ENCODE peak calls at places on chromosomes 16 and 17, in six cellular contexts. R, F, D, A, M and C are unnamed samples.

GRCh38 chr16:67942200-67942509 is 1.8 kb downstream of the LCAT start:
- DNase-seq in R (peak), F (no peak), D (no peak), A (peak), M (no peak), C (no peak)

GRCh38 chr16:7363397-7364053 is 30.9 kb downstream of the RBFOX1 start:
- DNase-seq in R (no peak), F (no peak), D (no peak), A (no peak), M (no peak), C (no peak)

GRCh38 chr17:37691807-37692206 is 48.6 kb upstream of the DDX52 start:
- DNase-seq in R (no peak), F (no peak), D (no peak), A (no peak), M (no peak), C (no peak)

GRCh38 chr17:77382356-77382911 is 241.7 kb downstream of the SEC14L1 start:
- DNase-seq in R (no peak), F (no peak), D (no peak), A (no peak), M (no peak), C (no peak)

GRCh38 chr17:75633484-75634375 is 496 bp downstream of the SMIM5 start:
- DNase-seq in R (peak), F (peak), D (peak), A (peak), M (peak), C (peak)

GRCh38 chr17:7744416-7744815 is 26.9 kb downstream of the DNAH2 start:
- DNase-seq in R (no peak), F (no peak), D (no peak), A (peak), M (no peak), C (no peak)

GRCh38 chr16:89360760-89361435 is 129.5 kb downstream of the ANKRD11 start:
- DNase-seq in R (no peak), F (no peak), D (no peak), A (peak), M (peak), C (no peak)

GRCh38 chr16:4687946-4688673 is 5.3 kb upstream of the NUDT16L1 start:
- DNase-seq in R (no peak), F (no peak), D (no peak), A (no peak), M (no peak), C (no peak)

GRCh38 chr16:85782476-85782875 is 16.9 kb downstream of the EMC8 start:
- DNase-seq in R (no peak), F (no peak), D (no peak), A (peak), M (no peak), C (no peak)

GRCh38 chr17:27920569-27920968 is 27.4 kb upstream of the LYRM9 start:
- DNase-seq in R (no peak), F (no peak), D (no peak), A (no peak), M (no peak), C (no peak)

GRCh38 chr17:59342681-59343127 is 11.2 kb downstream of the YPEL2 start:
- DNase-seq in R (no peak), F (no peak), D (no peak), A (no peak), M (no peak), C (no peak)

GRCh38 chr17:54892360-54892759 is 8.3 kb upstream of the TOM1L1 start:
- DNase-seq in R (no peak), F (no peak), D (no peak), A (no peak), M (no peak), C (no peak)

GRCh38 chr17:10106067-10106466 is 92.3 kb downstream of the GAS7 start:
- DNase-seq in R (no peak), F (no peak), D (no peak), A (no peak), M (no peak), C (peak)

GRCh38 chr16:21302454-21302853 is 24.4 kb upstream of the CRYM start:
- DNase-seq in R (no peak), F (no peak), D (no peak), A (peak), M (no peak), C (no peak)

GRCh38 chr17:8724451-8724850 is 20.2 kb downstream of the CCDC42 start:
- DNase-seq in R (no peak), F (no peak), D (no peak), A (no peak), M (no peak), C (no peak)

GRCh38 chr17:5580367-5580766 is 3.9 kb downstream of the NLRP1 start:
- DNase-seq in R (no peak), F (no peak), D (no peak), A (peak), M (no peak), C (no peak)

GRCh38 chr17:62692721-62693431 is 65.4 kb downstream of the MRC2 start:
- DNase-seq in R (peak), F (no peak), D (no peak), A (peak), M (no peak), C (no peak)

GRCh38 chr16:57341441-57342303 is 16.9 kb upstream of the CCL22 start:
- DNase-seq in R (no peak), F (no peak), D (peak), A (peak), M (peak), C (no peak)

GRCh38 chr16:25095636-25096035 is 15.9 kb upstream of the LCMT1 start:
- DNase-seq in R (no peak), F (no peak), D (no peak), A (no peak), M (no peak), C (no peak)

GRCh38 chr16:69132424-69133252 is at the start of the genes CHTF8 and UTP4:
- DNase-seq in R (peak), F (peak), D (peak), A (peak), M (peak), C (peak)

GRCh38 chr17:36945959-36946725 is 2.6 kb upstream of the AATF start:
- DNase-seq in R (no peak), F (no peak), D (no peak), A (no peak), M (no peak), C (no peak)

GRCh38 chr17:70558821-70559220 is 389.5 kb downstream of the KCNJ2 start:
- DNase-seq in R (no peak), F (no peak), D (no peak), A (no peak), M (no peak), C (no peak)

GRCh38 chr17:27414271-27414670 is 42.0 kb upstream of the KSR1 start:
- DNase-seq in R (no peak), F (no peak), D (no peak), A (peak), M (no peak), C (no peak)

GRCh38 chr16:81001330-81001729 is 5.4 kb downstream of the CMC2 start:
- DNase-seq in R (no peak), F (no peak), D (no peak), A (no peak), M (no peak), C (no peak)

GRCh38 chr17:79633937-79634813 is 23.3 kb upstream of the RBFOX3 start:
- DNase-seq in R (peak), F (peak), D (no peak), A (no peak), M (peak), C (peak)
- TF ChIP-seq CTCF in R (no peak), F (no peak), D (no peak), A (no peak), M (no peak), C (no peak)

GRCh38 chr17:35390663-35391062 is 17.2 kb upstream of the SLFN11 start:
- DNase-seq in R (no peak), F (no peak), D (no peak), A (peak), M (no peak), C (no peak)
- TF ChIP-seq CTCF in R (no peak), F (no peak), D (no peak), A (no peak), M (no peak), C (no peak)

GRCh38 chr16:23433261-23433920 is 19.6 kb downstream of the COG7 start:
- DNase-seq in R (no peak), F (no peak), D (no peak), A (no peak), M (peak), C (no peak)

GRCh38 chr16:23428351-23428750 is 24.6 kb downstream of the COG7 start:
- DNase-seq in R (no peak), F (no peak), D (no peak), A (no peak), M (no peak), C (no peak)

GRCh38 chr16:23435500-23435899 is 17.5 kb downstream of the COG7 start:
- DNase-seq in R (peak), F (peak), D (peak), A (peak), M (peak), C (peak)

GRCh38 chr16:23434380-23434779 is 18.6 kb downstream of the COG7 start:
- DNase-seq in R (no peak), F (no peak), D (no peak), A (peak), M (no peak), C (no peak)

GRCh38 chr16:23432176-23433128 is 20.5 kb downstream of the COG7 start:
- DNase-seq in R (no peak), F (no peak), D (no peak), A (peak), M (no peak), C (no peak)
- TF ChIP-seq CTCF in R (no peak), F (no peak), D (no peak), A (peak), M (peak), C (no peak)

GRCh38 chr17:48161127-48161905 is 53.8 kb downstream of the SNX11 start:
- DNase-seq in R (no peak), F (no peak), D (no peak), A (no peak), M (no peak), C (no peak)

GRCh38 chr17:48160177-48160967 is 52.8 kb downstream of the SNX11 start:
- DNase-seq in R (peak), F (no peak), D (no peak), A (no peak), M (peak), C (no peak)

GRCh38 chr17:48162946-48163506 is 55.5 kb downstream of the SNX11 start:
- DNase-seq in R (no peak), F (no peak), D (no peak), A (peak), M (peak), C (no peak)

GRCh38 chr17:48162305-48162934 is 54.9 kb downstream of the SNX11 start:
- DNase-seq in R (no peak), F (no peak), D (no peak), A (no peak), M (no peak), C (no peak)

GRCh38 chr17:48163809-48164208 is 56.2 kb downstream of the SNX11 start:
- DNase-seq in R (no peak), F (no peak), D (no peak), A (peak), M (no peak), C (no peak)
- TF ChIP-seq CTCF in R (no peak), F (no peak), D (no peak), A (peak), M (no peak), C (no peak)

GRCh38 chr17:1365445-1366039 is 34.5 kb downstream of the YWHAE start:
- DNase-seq in R (peak), F (peak), D (peak), A (peak), M (peak), C (no peak)
- TF ChIP-seq CTCF in R (peak), F (peak), D (peak), A (peak), M (peak), C (peak)

GRCh38 chr16:86836503-86837125 is 258.3 kb downstream of the FOXL1 start:
- DNase-seq in R (no peak), F (no peak), D (no peak), A (peak), M (no peak), C (no peak)
- TF ChIP-seq CTCF in R (no peak), F (no peak), D (no peak), A (peak), M (no peak), C (no peak)

GRCh38 chr16:1073566-1074378 is 1.2 kb downstream of the SSTR5 start:
- DNase-seq in R (peak), F (no peak), D (no peak), A (no peak), M (no peak), C (no peak)
- TF ChIP-seq CTCF in R (peak), F (no peak), D (no peak), A (peak), M (no peak), C (no peak)

DNA sequence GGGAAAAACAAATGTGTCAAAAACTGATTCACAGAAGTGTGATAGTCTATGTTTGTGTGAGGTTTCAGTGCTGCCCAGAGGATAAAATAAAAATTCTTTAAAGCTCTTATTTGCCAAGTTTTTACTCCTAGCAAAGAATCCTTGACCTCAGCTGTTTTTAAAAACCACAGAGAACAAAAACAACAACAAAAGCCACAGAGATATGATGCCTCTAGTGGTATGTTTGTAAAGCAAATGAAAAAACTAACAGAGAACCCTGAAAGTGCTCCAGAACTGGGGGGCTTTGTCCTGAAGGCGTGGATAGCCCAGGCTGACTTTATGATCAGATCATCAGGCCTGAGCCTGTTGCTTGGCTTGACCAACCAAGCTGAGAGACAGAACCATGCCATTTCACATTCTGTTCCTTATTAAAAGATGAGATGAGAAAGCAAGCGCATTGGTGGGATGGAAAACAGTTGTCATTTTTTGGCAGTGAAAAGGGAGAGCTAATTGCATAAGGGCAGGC is 411.1 kb downstream of the CPPED1 start:
- DNase-seq in R (no peak), F (no peak), D (peak), A (peak), M (peak), C (no peak)
- TF ChIP-seq CTCF in R (no peak), F (no peak), D (no peak), A (no peak), M (no peak), C (no peak)